ENCODE peak calls at places on chromosomes 4 and X, in nine cellular contexts. One of them, this sample, is unnamed.

GRCh38 chr4:78409612-78410202 is 141.9 kb upstream of the ANXA3 start:
- DNase-seq in B cell: no peak
- DNase-seq in HFF-Myc: no peak
- DNase-seq in type B pancreatic cell: no peak
- DNase-seq in WTC11: no peak
- DNase-seq in colonic mucosa: no peak
- DNase-seq in mammary epithelial cell: peak
- DNase-seq in MM.1S: no peak
- DNase-seq in GM10248: no peak
- DNase-seq in this sample: no peak

GRCh38 chrX:41664307-41665299 is 24.2 kb upstream of the GPR34 start:
- DNase-seq in type B pancreatic cell: no peak
- DNase-seq in GM10248: peak
- DNase-seq in mammary epithelial cell: no peak
- DNase-seq in B cell: no peak
- DNase-seq in colonic mucosa: no peak
- DNase-seq in WTC11: no peak
- DNase-seq in HFF-Myc: no peak
- DNase-seq in MM.1S: peak
- DNase-seq in this sample: peak

GRCh38 chr4:99885063-99885664 is 9.1 kb downstream of the LAMTOR3 start:
- DNase-seq in MM.1S: peak
- DNase-seq in HFF-Myc: peak
- DNase-seq in GM10248: peak
- DNase-seq in B cell: no peak
- DNase-seq in type B pancreatic cell: no peak
- DNase-seq in mammary epithelial cell: peak
- DNase-seq in WTC11: no peak
- DNase-seq in colonic mucosa: no peak
- DNase-seq in this sample: peak

GRCh38 chrX:71216446-71216845 is 6.6 kb upstream of the GJB1 start:
- DNase-seq in B cell: no peak
- DNase-seq in HFF-Myc: no peak
- DNase-seq in type B pancreatic cell: no peak
- DNase-seq in GM10248: no peak
- DNase-seq in mammary epithelial cell: no peak
- DNase-seq in MM.1S: no peak
- DNase-seq in WTC11: no peak
- DNase-seq in colonic mucosa: peak
- DNase-seq in this sample: no peak

GRCh38 chrX:44305921-44306320 is 37.6 kb downstream of the EFHC2 start:
- DNase-seq in WTC11: no peak
- DNase-seq in B cell: no peak
- DNase-seq in GM10248: no peak
- DNase-seq in MM.1S: no peak
- DNase-seq in type B pancreatic cell: no peak
- DNase-seq in mammary epithelial cell: no peak
- DNase-seq in colonic mucosa: peak
- DNase-seq in HFF-Myc: no peak
- DNase-seq in this sample: no peak

GRCh38 chr4:3290476-3290875 is 2.3 kb upstream of the RGS12 start:
- DNase-seq in GM10248: no peak
- DNase-seq in mammary epithelial cell: no peak
- DNase-seq in colonic mucosa: peak
- DNase-seq in MM.1S: no peak
- DNase-seq in WTC11: peak
- DNase-seq in HFF-Myc: no peak
- DNase-seq in B cell: no peak
- DNase-seq in type B pancreatic cell: peak
- DNase-seq in this sample: no peak

GRCh38 chr4:106541253-106541652 is 172.7 kb upstream of the GIMD1 start:
- DNase-seq in WTC11: no peak
- DNase-seq in type B pancreatic cell: no peak
- DNase-seq in mammary epithelial cell: peak
- DNase-seq in GM10248: no peak
- DNase-seq in colonic mucosa: no peak
- DNase-seq in B cell: no peak
- DNase-seq in HFF-Myc: peak
- DNase-seq in MM.1S: no peak
- DNase-seq in this sample: no peak

GRCh38 chr4:79181190-79181589 is 144.7 kb downstream of the NAA11 start:
- DNase-seq in B cell: no peak
- DNase-seq in mammary epithelial cell: no peak
- DNase-seq in type B pancreatic cell: no peak
- DNase-seq in MM.1S: no peak
- DNase-seq in GM10248: no peak
- DNase-seq in HFF-Myc: no peak
- DNase-seq in WTC11: no peak
- DNase-seq in colonic mucosa: no peak
- DNase-seq in this sample: no peak

GRCh38 chrX:40845331-40845911 is 110.1 kb upstream of the MED14 start:
- DNase-seq in GM10248: no peak
- DNase-seq in type B pancreatic cell: no peak
- DNase-seq in B cell: no peak
- DNase-seq in colonic mucosa: no peak
- DNase-seq in HFF-Myc: peak
- DNase-seq in mammary epithelial cell: peak
- DNase-seq in WTC11: no peak
- DNase-seq in MM.1S: no peak
- DNase-seq in this sample: no peak

GRCh38 chr4:83335691-83336090 is 1.0 kb upstream of the HPSE start:
- DNase-seq in colonic mucosa: peak
- DNase-seq in GM10248: no peak
- DNase-seq in B cell: no peak
- DNase-seq in WTC11: no peak
- DNase-seq in mammary epithelial cell: no peak
- DNase-seq in MM.1S: no peak
- DNase-seq in HFF-Myc: no peak
- DNase-seq in type B pancreatic cell: no peak
- DNase-seq in this sample: no peak

GRCh38 chrX:68872171-68872570 is 43.4 kb downstream of the EFNB1 start:
- DNase-seq in HFF-Myc: no peak
- DNase-seq in WTC11: no peak
- DNase-seq in B cell: no peak
- DNase-seq in mammary epithelial cell: no peak
- DNase-seq in GM10248: no peak
- DNase-seq in type B pancreatic cell: no peak
- DNase-seq in colonic mucosa: peak
- DNase-seq in MM.1S: no peak
- DNase-seq in this sample: no peak

GRCh38 chr4:4995103-4995761 is 24.0 kb downstream of the CYTL1 start:
- DNase-seq in MM.1S: peak
- DNase-seq in mammary epithelial cell: peak
- DNase-seq in GM10248: peak
- DNase-seq in WTC11: peak
- DNase-seq in B cell: peak
- DNase-seq in HFF-Myc: no peak
- DNase-seq in type B pancreatic cell: peak
- DNase-seq in colonic mucosa: peak
- DNase-seq in this sample: peak

GRCh38 chr4:60865238-60865637 is 334.9 kb upstream of the ADGRL3 start:
- DNase-seq in type B pancreatic cell: no peak
- DNase-seq in HFF-Myc: no peak
- DNase-seq in WTC11: no peak
- DNase-seq in MM.1S: no peak
- DNase-seq in GM10248: no peak
- DNase-seq in mammary epithelial cell: peak
- DNase-seq in colonic mucosa: no peak
- DNase-seq in B cell: no peak
- DNase-seq in this sample: no peak

DNA sequence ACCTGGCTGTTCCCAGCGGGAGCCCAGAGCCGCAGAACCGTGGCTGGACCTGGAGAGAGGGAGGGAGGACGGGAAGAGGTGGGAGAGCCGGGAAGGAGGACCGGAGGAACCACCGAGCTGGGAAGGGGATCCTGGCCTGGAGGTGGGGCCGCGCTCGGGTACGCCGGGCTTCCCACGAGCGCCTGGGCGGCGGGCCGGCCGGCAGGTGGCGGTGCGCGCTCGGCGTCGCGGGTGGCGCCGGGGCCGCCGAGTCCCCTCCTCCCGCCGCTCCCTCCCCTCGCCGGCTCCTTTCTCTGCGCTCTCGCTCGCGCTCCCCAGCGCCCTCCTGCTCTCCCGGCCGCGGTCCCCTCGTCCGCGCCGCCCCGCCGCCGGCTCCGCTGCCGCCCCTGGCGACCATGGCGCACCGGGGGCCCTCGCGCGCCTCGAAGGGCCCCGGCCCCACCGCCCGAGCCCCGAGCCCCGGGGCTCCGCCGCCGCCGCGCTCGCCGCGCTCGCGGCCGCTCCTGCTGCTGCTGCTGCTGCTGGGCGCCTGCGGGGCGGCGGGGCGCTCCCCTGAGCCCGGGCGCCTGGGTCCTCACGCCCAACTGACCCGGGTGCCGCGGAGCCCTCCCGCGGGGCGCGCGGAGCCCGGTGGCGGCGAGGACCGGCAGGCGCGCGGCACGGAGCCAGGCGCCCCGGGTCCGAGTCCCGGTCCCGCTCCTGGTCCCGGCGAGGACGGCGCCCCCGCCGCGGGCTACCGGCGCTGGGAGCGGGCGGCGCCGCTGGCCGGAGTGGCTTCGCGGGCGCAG is at the start of gene SORCS2:
- DNase-seq in B cell: peak
- DNase-seq in HFF-Myc: no peak
- DNase-seq in mammary epithelial cell: no peak
- DNase-seq in GM10248: peak
- DNase-seq in colonic mucosa: peak
- DNase-seq in MM.1S: no peak
- DNase-seq in WTC11: peak
- DNase-seq in type B pancreatic cell: peak
- DNase-seq in this sample: peak
- TF ChIP-seq CTCF in B cell: no peak
- TF ChIP-seq CTCF in HFF-Myc: peak
- TF ChIP-seq CTCF in mammary epithelial cell: peak
- TF ChIP-seq CTCF in GM10248: peak
- TF ChIP-seq CTCF in colonic mucosa: no peak
- TF ChIP-seq CTCF in MM.1S: no peak
- TF ChIP-seq CTCF in WTC11: peak
- TF ChIP-seq CTCF in type B pancreatic cell: peak
- TF ChIP-seq CTCF in this sample: peak

GRCh38 chrX:8846271-8846670 is 45.1 kb upstream of the FAM9A start:
- DNase-seq in WTC11: no peak
- DNase-seq in MM.1S: no peak
- DNase-seq in GM10248: no peak
- DNase-seq in colonic mucosa: no peak
- DNase-seq in mammary epithelial cell: no peak
- DNase-seq in B cell: no peak
- DNase-seq in type B pancreatic cell: no peak
- DNase-seq in HFF-Myc: no peak
- DNase-seq in this sample: no peak

GRCh38 chrX:8844157-8844556 is 43.0 kb upstream of the FAM9A start:
- DNase-seq in mammary epithelial cell: no peak
- DNase-seq in GM10248: no peak
- DNase-seq in MM.1S: no peak
- DNase-seq in HFF-Myc: no peak
- DNase-seq in type B pancreatic cell: no peak
- DNase-seq in colonic mucosa: no peak
- DNase-seq in WTC11: no peak
- DNase-seq in B cell: no peak
- DNase-seq in this sample: no peak

GRCh38 chrX:8841911-8842310 is 40.7 kb upstream of the FAM9A start:
- DNase-seq in B cell: no peak
- DNase-seq in MM.1S: no peak
- DNase-seq in WTC11: no peak
- DNase-seq in type B pancreatic cell: no peak
- DNase-seq in colonic mucosa: no peak
- DNase-seq in HFF-Myc: no peak
- DNase-seq in GM10248: no peak
- DNase-seq in mammary epithelial cell: no peak
- DNase-seq in this sample: no peak

GRCh38 chrX:8845469-8845868 is 44.3 kb upstream of the FAM9A start:
- DNase-seq in MM.1S: no peak
- DNase-seq in colonic mucosa: no peak
- DNase-seq in HFF-Myc: no peak
- DNase-seq in type B pancreatic cell: no peak
- DNase-seq in WTC11: no peak
- DNase-seq in mammary epithelial cell: no peak
- DNase-seq in GM10248: no peak
- DNase-seq in B cell: no peak
- DNase-seq in this sample: no peak

GRCh38 chrX:8845060-8845459 is 43.9 kb upstream of the FAM9A start:
- DNase-seq in WTC11: peak
- DNase-seq in B cell: no peak
- DNase-seq in GM10248: no peak
- DNase-seq in MM.1S: no peak
- DNase-seq in type B pancreatic cell: no peak
- DNase-seq in mammary epithelial cell: no peak
- DNase-seq in colonic mucosa: no peak
- DNase-seq in HFF-Myc: peak
- DNase-seq in this sample: no peak
- TF ChIP-seq CTCF in WTC11: no peak
- TF ChIP-seq CTCF in B cell: no peak
- TF ChIP-seq CTCF in GM10248: no peak
- TF ChIP-seq CTCF in MM.1S: no peak
- TF ChIP-seq CTCF in type B pancreatic cell: no peak
- TF ChIP-seq CTCF in mammary epithelial cell: no peak
- TF ChIP-seq CTCF in colonic mucosa: no peak
- TF ChIP-seq CTCF in HFF-Myc: peak
- TF ChIP-seq CTCF in this sample: no peak

DNA sequence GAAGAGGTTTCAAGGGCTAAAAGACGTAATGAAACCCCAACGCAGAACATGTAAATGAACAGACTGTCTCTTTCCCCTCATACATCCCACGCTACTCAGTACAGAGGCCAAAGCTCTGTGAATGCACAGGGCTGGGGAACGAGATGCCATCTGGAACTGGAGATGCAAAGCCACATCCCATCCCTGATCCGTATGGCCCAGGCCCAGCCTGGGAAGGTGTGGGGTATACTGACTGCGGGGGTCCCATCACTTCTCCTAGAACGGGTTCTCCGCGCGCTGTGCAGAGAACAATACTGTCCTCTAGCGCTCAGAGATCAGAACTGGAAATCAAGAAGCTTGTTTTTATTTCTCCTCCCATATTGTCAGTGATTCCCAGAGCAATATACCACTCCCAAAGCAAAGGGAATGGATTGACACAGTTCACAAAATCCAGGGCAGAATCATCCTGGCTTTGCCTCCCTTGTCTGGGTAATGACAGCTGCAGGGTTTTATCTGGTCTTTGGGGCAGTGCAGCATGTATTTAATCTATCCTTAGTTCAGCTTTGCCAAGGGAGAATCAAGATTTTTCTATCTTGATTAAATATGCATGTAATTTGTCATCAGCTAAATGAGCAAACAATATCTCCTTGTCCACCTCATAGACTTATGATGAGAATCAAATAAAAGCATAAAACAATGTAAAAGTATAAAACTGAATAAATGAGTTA is 47.3 kb upstream of the TLR3 start:
- DNase-seq in type B pancreatic cell: no peak
- DNase-seq in mammary epithelial cell: peak
- DNase-seq in WTC11: peak
- DNase-seq in MM.1S: no peak
- DNase-seq in B cell: no peak
- DNase-seq in colonic mucosa: no peak
- DNase-seq in HFF-Myc: no peak
- DNase-seq in GM10248: peak
- DNase-seq in this sample: peak
- TF ChIP-seq CTCF in type B pancreatic cell: peak
- TF ChIP-seq CTCF in mammary epithelial cell: peak
- TF ChIP-seq CTCF in WTC11: peak
- TF ChIP-seq CTCF in MM.1S: peak
- TF ChIP-seq CTCF in B cell: peak
- TF ChIP-seq CTCF in colonic mucosa: peak
- TF ChIP-seq CTCF in HFF-Myc: peak
- TF ChIP-seq CTCF in GM10248: peak
- TF ChIP-seq CTCF in this sample: peak

GRCh38 chrX:95505721-95506120 is 1178.9 kb upstream of the DIAPH2 start:
- DNase-seq in colonic mucosa: no peak
- DNase-seq in B cell: no peak
- DNase-seq in mammary epithelial cell: peak
- DNase-seq in type B pancreatic cell: no peak
- DNase-seq in MM.1S: peak
- DNase-seq in WTC11: no peak
- DNase-seq in HFF-Myc: no peak
- DNase-seq in GM10248: no peak
- DNase-seq in this sample: no peak
- TF ChIP-seq CTCF in colonic mucosa: no peak
- TF ChIP-seq CTCF in B cell: no peak
- TF ChIP-seq CTCF in mammary epithelial cell: peak
- TF ChIP-seq CTCF in type B pancreatic cell: peak
- TF ChIP-seq CTCF in MM.1S: peak
- TF ChIP-seq CTCF in WTC11: no peak
- TF ChIP-seq CTCF in HFF-Myc: no peak
- TF ChIP-seq CTCF in GM10248: no peak
- TF ChIP-seq CTCF in this sample: peak

This sample was measured in GM13977.